ENCODE peak calls at places on chromosomes 1 and 21, in nine cellular contexts. One of them, this sample, is unnamed.

GRCh38 chr1:246788895-246789338 is 64.7 kb downstream of the SCCPDH start:
- DNase-seq in heart left ventricle: no peak
- DNase-seq in astrocyte of the cerebellum: no peak
- DNase-seq in activated CD4-positive, alpha-beta T cell treated with anti-CD3 and anti-CD28 coated beads for 48 hours: no peak
- DNase-seq in stimulated activated CD4-positive, alpha-beta T cell treated with anti-CD3 and anti-CD28 coated beads, Interleukin-4, amount 100 ng/mL, for 4 hours: no peak
- DNase-seq in iPS DF 19.7: no peak
- DNase-seq in NCI-H2081: no peak
- DNase-seq in pancreas: no peak
- DNase-seq in mesenchymal stem cell: no peak
- DNase-seq in this sample: no peak

GRCh38 chr1:35883681-35884155 is 709 bp downstream of the AGO1 start:
- DNase-seq in heart left ventricle: peak
- DNase-seq in astrocyte of the cerebellum: no peak
- DNase-seq in activated CD4-positive, alpha-beta T cell treated with anti-CD3 and anti-CD28 coated beads for 48 hours: peak
- DNase-seq in stimulated activated CD4-positive, alpha-beta T cell treated with anti-CD3 and anti-CD28 coated beads, Interleukin-4, amount 100 ng/mL, for 4 hours: peak
- DNase-seq in iPS DF 19.7: no peak
- DNase-seq in NCI-H2081: peak
- DNase-seq in pancreas: peak
- DNase-seq in mesenchymal stem cell: peak
- DNase-seq in this sample: no peak

GRCh38 chr1:226603976-226604845 is 55.6 kb downstream of the STUM start:
- DNase-seq in heart left ventricle: no peak
- DNase-seq in astrocyte of the cerebellum: no peak
- DNase-seq in activated CD4-positive, alpha-beta T cell treated with anti-CD3 and anti-CD28 coated beads for 48 hours: no peak
- DNase-seq in stimulated activated CD4-positive, alpha-beta T cell treated with anti-CD3 and anti-CD28 coated beads, Interleukin-4, amount 100 ng/mL, for 4 hours: no peak
- DNase-seq in iPS DF 19.7: peak
- DNase-seq in NCI-H2081: no peak
- DNase-seq in pancreas: no peak
- DNase-seq in mesenchymal stem cell: no peak
- DNase-seq in this sample: no peak

GRCh38 chr1:25711555-25712298 is 88.3 kb upstream of the SELENON start:
- DNase-seq in heart left ventricle: peak
- DNase-seq in astrocyte of the cerebellum: no peak
- DNase-seq in activated CD4-positive, alpha-beta T cell treated with anti-CD3 and anti-CD28 coated beads for 48 hours: peak
- DNase-seq in stimulated activated CD4-positive, alpha-beta T cell treated with anti-CD3 and anti-CD28 coated beads, Interleukin-4, amount 100 ng/mL, for 4 hours: peak
- DNase-seq in iPS DF 19.7: no peak
- DNase-seq in NCI-H2081: no peak
- DNase-seq in pancreas: no peak
- DNase-seq in mesenchymal stem cell: peak
- DNase-seq in this sample: no peak

GRCh38 chr1:57623039-57623790 is 199.4 kb upstream of the DAB1 start:
- DNase-seq in heart left ventricle: peak
- DNase-seq in astrocyte of the cerebellum: peak
- DNase-seq in activated CD4-positive, alpha-beta T cell treated with anti-CD3 and anti-CD28 coated beads for 48 hours: no peak
- DNase-seq in stimulated activated CD4-positive, alpha-beta T cell treated with anti-CD3 and anti-CD28 coated beads, Interleukin-4, amount 100 ng/mL, for 4 hours: no peak
- DNase-seq in iPS DF 19.7: no peak
- DNase-seq in NCI-H2081: peak
- DNase-seq in pancreas: no peak
- DNase-seq in mesenchymal stem cell: peak
- DNase-seq in this sample: no peak

GRCh38 chr1:24111998-24112380 is at the start of gene MYOM3:
- DNase-seq in heart left ventricle: no peak
- DNase-seq in astrocyte of the cerebellum: no peak
- DNase-seq in activated CD4-positive, alpha-beta T cell treated with anti-CD3 and anti-CD28 coated beads for 48 hours: no peak
- DNase-seq in stimulated activated CD4-positive, alpha-beta T cell treated with anti-CD3 and anti-CD28 coated beads, Interleukin-4, amount 100 ng/mL, for 4 hours: no peak
- DNase-seq in iPS DF 19.7: no peak
- DNase-seq in NCI-H2081: no peak
- DNase-seq in pancreas: no peak
- DNase-seq in mesenchymal stem cell: no peak
- DNase-seq in this sample: no peak

GRCh38 chr1:90204036-90204594 is 209.2 kb downstream of the ZNF326 start:
- DNase-seq in heart left ventricle: no peak
- DNase-seq in astrocyte of the cerebellum: no peak
- DNase-seq in activated CD4-positive, alpha-beta T cell treated with anti-CD3 and anti-CD28 coated beads for 48 hours: no peak
- DNase-seq in stimulated activated CD4-positive, alpha-beta T cell treated with anti-CD3 and anti-CD28 coated beads, Interleukin-4, amount 100 ng/mL, for 4 hours: no peak
- DNase-seq in iPS DF 19.7: no peak
- DNase-seq in NCI-H2081: no peak
- DNase-seq in pancreas: no peak
- DNase-seq in mesenchymal stem cell: no peak
- DNase-seq in this sample: no peak

GRCh38 chr1:41365772-41366427 is 4.7 kb downstream of the FOXO6 start:
- DNase-seq in heart left ventricle: no peak
- DNase-seq in astrocyte of the cerebellum: no peak
- DNase-seq in activated CD4-positive, alpha-beta T cell treated with anti-CD3 and anti-CD28 coated beads for 48 hours: no peak
- DNase-seq in stimulated activated CD4-positive, alpha-beta T cell treated with anti-CD3 and anti-CD28 coated beads, Interleukin-4, amount 100 ng/mL, for 4 hours: peak
- DNase-seq in iPS DF 19.7: no peak
- DNase-seq in NCI-H2081: peak
- DNase-seq in pancreas: peak
- DNase-seq in mesenchymal stem cell: no peak
- DNase-seq in this sample: peak

GRCh38 chr1:173332026-173332425 is 124.9 kb upstream of the TNFSF4 start:
- DNase-seq in heart left ventricle: no peak
- DNase-seq in astrocyte of the cerebellum: no peak
- DNase-seq in activated CD4-positive, alpha-beta T cell treated with anti-CD3 and anti-CD28 coated beads for 48 hours: no peak
- DNase-seq in stimulated activated CD4-positive, alpha-beta T cell treated with anti-CD3 and anti-CD28 coated beads, Interleukin-4, amount 100 ng/mL, for 4 hours: no peak
- DNase-seq in iPS DF 19.7: no peak
- DNase-seq in NCI-H2081: no peak
- DNase-seq in pancreas: peak
- DNase-seq in mesenchymal stem cell: peak
- DNase-seq in this sample: no peak

GRCh38 chr1:30286984-30287839 is 436.2 kb downstream of the MATN1 start:
- DNase-seq in heart left ventricle: no peak
- DNase-seq in astrocyte of the cerebellum: no peak
- DNase-seq in activated CD4-positive, alpha-beta T cell treated with anti-CD3 and anti-CD28 coated beads for 48 hours: no peak
- DNase-seq in stimulated activated CD4-positive, alpha-beta T cell treated with anti-CD3 and anti-CD28 coated beads, Interleukin-4, amount 100 ng/mL, for 4 hours: no peak
- DNase-seq in iPS DF 19.7: no peak
- DNase-seq in NCI-H2081: no peak
- DNase-seq in pancreas: no peak
- DNase-seq in mesenchymal stem cell: no peak
- DNase-seq in this sample: no peak

GRCh38 chr1:28296401-28297220 is 32.2 kb upstream of the MED18 start:
- DNase-seq in heart left ventricle: no peak
- DNase-seq in astrocyte of the cerebellum: no peak
- DNase-seq in activated CD4-positive, alpha-beta T cell treated with anti-CD3 and anti-CD28 coated beads for 48 hours: no peak
- DNase-seq in stimulated activated CD4-positive, alpha-beta T cell treated with anti-CD3 and anti-CD28 coated beads, Interleukin-4, amount 100 ng/mL, for 4 hours: no peak
- DNase-seq in iPS DF 19.7: peak
- DNase-seq in NCI-H2081: no peak
- DNase-seq in pancreas: peak
- DNase-seq in mesenchymal stem cell: peak
- DNase-seq in this sample: no peak

GRCh38 chr1:62800825-62801306 is 16.9 kb downstream of the ATG4C start:
- DNase-seq in heart left ventricle: no peak
- DNase-seq in astrocyte of the cerebellum: no peak
- DNase-seq in activated CD4-positive, alpha-beta T cell treated with anti-CD3 and anti-CD28 coated beads for 48 hours: no peak
- DNase-seq in stimulated activated CD4-positive, alpha-beta T cell treated with anti-CD3 and anti-CD28 coated beads, Interleukin-4, amount 100 ng/mL, for 4 hours: no peak
- DNase-seq in iPS DF 19.7: no peak
- DNase-seq in NCI-H2081: no peak
- DNase-seq in pancreas: no peak
- DNase-seq in mesenchymal stem cell: peak
- DNase-seq in this sample: no peak

GRCh38 chr1:2537785-2538115 is 7.7 kb upstream of the HES5 start:
- DNase-seq in heart left ventricle: no peak
- DNase-seq in astrocyte of the cerebellum: no peak
- DNase-seq in activated CD4-positive, alpha-beta T cell treated with anti-CD3 and anti-CD28 coated beads for 48 hours: no peak
- DNase-seq in stimulated activated CD4-positive, alpha-beta T cell treated with anti-CD3 and anti-CD28 coated beads, Interleukin-4, amount 100 ng/mL, for 4 hours: no peak
- DNase-seq in iPS DF 19.7: no peak
- DNase-seq in NCI-H2081: no peak
- DNase-seq in pancreas: no peak
- DNase-seq in mesenchymal stem cell: no peak
- DNase-seq in this sample: no peak

GRCh38 chr1:29279406-29279805 is 43.1 kb downstream of the PTPRU start:
- DNase-seq in heart left ventricle: no peak
- DNase-seq in astrocyte of the cerebellum: no peak
- DNase-seq in activated CD4-positive, alpha-beta T cell treated with anti-CD3 and anti-CD28 coated beads for 48 hours: no peak
- DNase-seq in stimulated activated CD4-positive, alpha-beta T cell treated with anti-CD3 and anti-CD28 coated beads, Interleukin-4, amount 100 ng/mL, for 4 hours: no peak
- DNase-seq in iPS DF 19.7: no peak
- DNase-seq in NCI-H2081: no peak
- DNase-seq in pancreas: no peak
- DNase-seq in mesenchymal stem cell: no peak
- DNase-seq in this sample: no peak

GRCh38 chr1:232865118-232865931 is 60.1 kb downstream of the MAP10 start:
- DNase-seq in heart left ventricle: no peak
- DNase-seq in astrocyte of the cerebellum: no peak
- DNase-seq in activated CD4-positive, alpha-beta T cell treated with anti-CD3 and anti-CD28 coated beads for 48 hours: no peak
- DNase-seq in stimulated activated CD4-positive, alpha-beta T cell treated with anti-CD3 and anti-CD28 coated beads, Interleukin-4, amount 100 ng/mL, for 4 hours: no peak
- DNase-seq in iPS DF 19.7: no peak
- DNase-seq in NCI-H2081: no peak
- DNase-seq in pancreas: no peak
- DNase-seq in mesenchymal stem cell: no peak
- DNase-seq in this sample: no peak

GRCh38 chr1:182817802-182818201 is 21.3 kb upstream of the DHX9 start:
- DNase-seq in heart left ventricle: no peak
- DNase-seq in astrocyte of the cerebellum: no peak
- DNase-seq in activated CD4-positive, alpha-beta T cell treated with anti-CD3 and anti-CD28 coated beads for 48 hours: no peak
- DNase-seq in stimulated activated CD4-positive, alpha-beta T cell treated with anti-CD3 and anti-CD28 coated beads, Interleukin-4, amount 100 ng/mL, for 4 hours: no peak
- DNase-seq in iPS DF 19.7: no peak
- DNase-seq in NCI-H2081: no peak
- DNase-seq in pancreas: no peak
- DNase-seq in mesenchymal stem cell: no peak
- DNase-seq in this sample: no peak

GRCh38 chr1:225928186-225929175 is 4.4 kb upstream of the PYCR2 start:
- DNase-seq in heart left ventricle: no peak
- DNase-seq in astrocyte of the cerebellum: no peak
- DNase-seq in activated CD4-positive, alpha-beta T cell treated with anti-CD3 and anti-CD28 coated beads for 48 hours: peak
- DNase-seq in stimulated activated CD4-positive, alpha-beta T cell treated with anti-CD3 and anti-CD28 coated beads, Interleukin-4, amount 100 ng/mL, for 4 hours: peak
- DNase-seq in iPS DF 19.7: no peak
- DNase-seq in NCI-H2081: no peak
- DNase-seq in pancreas: no peak
- DNase-seq in mesenchymal stem cell: no peak
- DNase-seq in this sample: no peak

GRCh38 chr1:32062867-32063230 is 9.9 kb upstream of the TMEM39B start:
- DNase-seq in heart left ventricle: no peak
- DNase-seq in astrocyte of the cerebellum: no peak
- DNase-seq in activated CD4-positive, alpha-beta T cell treated with anti-CD3 and anti-CD28 coated beads for 48 hours: no peak
- DNase-seq in stimulated activated CD4-positive, alpha-beta T cell treated with anti-CD3 and anti-CD28 coated beads, Interleukin-4, amount 100 ng/mL, for 4 hours: no peak
- DNase-seq in iPS DF 19.7: no peak
- DNase-seq in NCI-H2081: no peak
- DNase-seq in pancreas: no peak
- DNase-seq in mesenchymal stem cell: peak
- DNase-seq in this sample: no peak

GRCh38 chr1:175410560-175410959 is 218.0 kb upstream of the KIAA0040 start:
- DNase-seq in heart left ventricle: no peak
- DNase-seq in astrocyte of the cerebellum: no peak
- DNase-seq in activated CD4-positive, alpha-beta T cell treated with anti-CD3 and anti-CD28 coated beads for 48 hours: no peak
- DNase-seq in stimulated activated CD4-positive, alpha-beta T cell treated with anti-CD3 and anti-CD28 coated beads, Interleukin-4, amount 100 ng/mL, for 4 hours: no peak
- DNase-seq in iPS DF 19.7: no peak
- DNase-seq in NCI-H2081: no peak
- DNase-seq in pancreas: no peak
- DNase-seq in mesenchymal stem cell: peak
- DNase-seq in this sample: no peak

GRCh38 chr1:56856186-56856585 is 1.6 kb downstream of the C8A start:
- DNase-seq in heart left ventricle: no peak
- DNase-seq in astrocyte of the cerebellum: no peak
- DNase-seq in activated CD4-positive, alpha-beta T cell treated with anti-CD3 and anti-CD28 coated beads for 48 hours: no peak
- DNase-seq in stimulated activated CD4-positive, alpha-beta T cell treated with anti-CD3 and anti-CD28 coated beads, Interleukin-4, amount 100 ng/mL, for 4 hours: no peak
- DNase-seq in iPS DF 19.7: no peak
- DNase-seq in NCI-H2081: no peak
- DNase-seq in pancreas: no peak
- DNase-seq in mesenchymal stem cell: no peak
- DNase-seq in this sample: no peak

GRCh38 chr1:51454554-51454953 is 64.5 kb downstream of the EPS15 start:
- DNase-seq in heart left ventricle: no peak
- DNase-seq in astrocyte of the cerebellum: no peak
- DNase-seq in activated CD4-positive, alpha-beta T cell treated with anti-CD3 and anti-CD28 coated beads for 48 hours: no peak
- DNase-seq in stimulated activated CD4-positive, alpha-beta T cell treated with anti-CD3 and anti-CD28 coated beads, Interleukin-4, amount 100 ng/mL, for 4 hours: no peak
- DNase-seq in iPS DF 19.7: no peak
- DNase-seq in NCI-H2081: no peak
- DNase-seq in pancreas: no peak
- DNase-seq in mesenchymal stem cell: no peak
- DNase-seq in this sample: no peak

GRCh38 chr21:38716942-38717341 is 88.8 kb upstream of the ETS2 start:
- DNase-seq in heart left ventricle: no peak
- DNase-seq in astrocyte of the cerebellum: no peak
- DNase-seq in activated CD4-positive, alpha-beta T cell treated with anti-CD3 and anti-CD28 coated beads for 48 hours: no peak
- DNase-seq in stimulated activated CD4-positive, alpha-beta T cell treated with anti-CD3 and anti-CD28 coated beads, Interleukin-4, amount 100 ng/mL, for 4 hours: no peak
- DNase-seq in iPS DF 19.7: no peak
- DNase-seq in NCI-H2081: no peak
- DNase-seq in pancreas: no peak
- DNase-seq in mesenchymal stem cell: peak
- DNase-seq in this sample: no peak

GRCh38 chr21:39120876-39121599 is 62.2 kb downstream of the PSMG1 start:
- DNase-seq in heart left ventricle: no peak
- DNase-seq in astrocyte of the cerebellum: no peak
- DNase-seq in activated CD4-positive, alpha-beta T cell treated with anti-CD3 and anti-CD28 coated beads for 48 hours: no peak
- DNase-seq in stimulated activated CD4-positive, alpha-beta T cell treated with anti-CD3 and anti-CD28 coated beads, Interleukin-4, amount 100 ng/mL, for 4 hours: no peak
- DNase-seq in iPS DF 19.7: no peak
- DNase-seq in NCI-H2081: no peak
- DNase-seq in pancreas: no peak
- DNase-seq in mesenchymal stem cell: no peak
- DNase-seq in this sample: no peak

GRCh38 chr1:38500352-38500751 is 359.2 kb downstream of the RRAGC start:
- DNase-seq in heart left ventricle: no peak
- DNase-seq in astrocyte of the cerebellum: no peak
- DNase-seq in activated CD4-positive, alpha-beta T cell treated with anti-CD3 and anti-CD28 coated beads for 48 hours: peak
- DNase-seq in stimulated activated CD4-positive, alpha-beta T cell treated with anti-CD3 and anti-CD28 coated beads, Interleukin-4, amount 100 ng/mL, for 4 hours: no peak
- DNase-seq in iPS DF 19.7: no peak
- DNase-seq in NCI-H2081: no peak
- DNase-seq in pancreas: no peak
- DNase-seq in mesenchymal stem cell: no peak
- DNase-seq in this sample: no peak

GRCh38 chr1:43509740-43510375 is 20.8 kb upstream of the PTPRF start:
- DNase-seq in heart left ventricle: no peak
- DNase-seq in astrocyte of the cerebellum: no peak
- DNase-seq in activated CD4-positive, alpha-beta T cell treated with anti-CD3 and anti-CD28 coated beads for 48 hours: peak
- DNase-seq in stimulated activated CD4-positive, alpha-beta T cell treated with anti-CD3 and anti-CD28 coated beads, Interleukin-4, amount 100 ng/mL, for 4 hours: no peak
- DNase-seq in iPS DF 19.7: no peak
- DNase-seq in NCI-H2081: no peak
- DNase-seq in pancreas: no peak
- DNase-seq in mesenchymal stem cell: no peak
- DNase-seq in this sample: no peak

GRCh38 chr21:31597683-31598082 is 61.8 kb upstream of the SOD1 start:
- DNase-seq in heart left ventricle: no peak
- DNase-seq in astrocyte of the cerebellum: no peak
- DNase-seq in activated CD4-positive, alpha-beta T cell treated with anti-CD3 and anti-CD28 coated beads for 48 hours: no peak
- DNase-seq in stimulated activated CD4-positive, alpha-beta T cell treated with anti-CD3 and anti-CD28 coated beads, Interleukin-4, amount 100 ng/mL, for 4 hours: no peak
- DNase-seq in iPS DF 19.7: no peak
- DNase-seq in NCI-H2081: no peak
- DNase-seq in pancreas: no peak
- DNase-seq in mesenchymal stem cell: no peak
- DNase-seq in this sample: no peak

GRCh38 chr1:186304982-186305949 is 69.8 kb downstream of the TPR start:
- DNase-seq in heart left ventricle: no peak
- DNase-seq in astrocyte of the cerebellum: peak
- DNase-seq in activated CD4-positive, alpha-beta T cell treated with anti-CD3 and anti-CD28 coated beads for 48 hours: no peak
- DNase-seq in stimulated activated CD4-positive, alpha-beta T cell treated with anti-CD3 and anti-CD28 coated beads, Interleukin-4, amount 100 ng/mL, for 4 hours: no peak
- DNase-seq in iPS DF 19.7: peak
- DNase-seq in NCI-H2081: peak
- DNase-seq in pancreas: no peak
- DNase-seq in mesenchymal stem cell: peak
- DNase-seq in this sample: no peak

This sample was measured in NCI-H2107.